ENCODE peak calls at places on chromosomes 5 and 9, in six cellular contexts. A is dermis blood vessel endothelial cell; H is GM13977; L is naive thymus-derived CD4-positive, alpha-beta T cell; N is stimulated activated CD4-positive, alpha-beta T cell treated with anti-CD3 and anti-CD28 coated beads, Interleukin-12 subunit alpha, Interleukin-12 subunit beta, amount 100 ng/mL, for 4 hours; B is stimulated activated CD8-positive, alpha-beta memory T cell treated with anti-CD3 and anti-CD28 coated beads, Interleukin-2, amount 100 ng/mL, for 1 hour. Z is an unnamed sample.

GRCh38 chr9:26597542-26597941 is 295.1 kb downstream of the CAAP1 start:
- DNase-seq in A (no peak), H (no peak), L (no peak), N (no peak), B (no peak), Z (no peak)

GRCh38 chr5:17186271-17186670 is 31.2 kb upstream of the BASP1 start:
- DNase-seq in A (no peak), H (no peak), L (no peak), N (no peak), B (no peak), Z (no peak)

GRCh38 chr5:80216753-80217596 is 38.9 kb downstream of the SERINC5 start:
- DNase-seq in A (no peak), H (no peak), L (no peak), N (peak), B (no peak), Z (no peak)

GRCh38 chr5:141002667-141002965 is 36.3 kb downstream of the PCDHAC2 start:
- DNase-seq in A (no peak), H (no peak), L (no peak), N (no peak), B (no peak), Z (no peak)

GRCh38 chr5:142398719-142399034 is 73.9 kb upstream of the SPRY4 start:
- DNase-seq in A (no peak), H (no peak), L (no peak), N (no peak), B (no peak), Z (no peak)

GRCh38 chr5:33850100-33850594 is 41.6 kb downstream of the ADAMTS12 start:
- DNase-seq in A (peak), H (peak), L (peak), N (no peak), B (no peak), Z (no peak)

GRCh38 chr9:120928720-120929389 is 2.3 kb upstream of the TRAF1 start:
- DNase-seq in A (peak), H (peak), L (peak), N (peak), B (no peak), Z (peak)

GRCh38 chr5:173395257-173395932 is 67.2 kb upstream of the STC2 start:
- DNase-seq in A (peak), H (no peak), L (no peak), N (no peak), B (no peak), Z (peak)

GRCh38 chr5:133820516-133820915 is 147.9 kb downstream of the C5orf15 start:
- DNase-seq in A (no peak), H (no peak), L (no peak), N (no peak), B (no peak), Z (no peak)

GRCh38 chr9:27572918-27573698 is at the start of gene C9orf72:
- DNase-seq in A (no peak), H (peak), L (peak), N (peak), B (peak), Z (peak)

GRCh38 chr9:92609142-92609500 is 60.8 kb downstream of the IPPK start:
- DNase-seq in A (no peak), H (no peak), L (no peak), N (no peak), B (no peak), Z (no peak)

Z was measured in A673.